ENCODE peak calls at places on chromosomes 13 and 19, in six cellular contexts. One of them, this sample, is unnamed.
A peak's percentile ranks its signal among the peaks of the same experiment; 100 is the strongest.

GRCh38 chr13:44652223-44652622 is 76.1 kb upstream of the TSC22D1 start:
- DNase-seq in ascending aorta: no peak
- DNase-seq in cardiac muscle cell: no peak
- DNase-seq in tibial artery: no peak
- DNase-seq in heart right ventricle: no peak
- DNase-seq in stomach: no peak
- DNase-seq in this sample: no peak

GRCh38 chr13:37797606-37798005 is 72.0 kb downstream of the TRPC4 start:
- DNase-seq in ascending aorta: no peak
- DNase-seq in cardiac muscle cell: no peak
- DNase-seq in tibial artery: no peak
- DNase-seq in heart right ventricle: no peak
- DNase-seq in stomach: no peak
- DNase-seq in this sample: no peak

GRCh38 chr13:106625578-106625977 is 57.6 kb upstream of the ARGLU1 start:
- DNase-seq in ascending aorta: no peak
- DNase-seq in cardiac muscle cell: no peak
- DNase-seq in tibial artery: no peak
- DNase-seq in heart right ventricle: no peak
- DNase-seq in stomach: no peak
- DNase-seq in this sample: no peak

GRCh38 chr13:32530841-32531253 is 7.7 kb downstream of the N4BP2L2 start:
- DNase-seq in ascending aorta: no peak
- DNase-seq in cardiac muscle cell: peak; percentile 82
- DNase-seq in tibial artery: no peak
- DNase-seq in heart right ventricle: no peak
- DNase-seq in stomach: no peak
- DNase-seq in this sample: no peak

GRCh38 chr13:89900104-89900760 is 1447.3 kb upstream of the MIR17HG start:
- DNase-seq in ascending aorta: no peak
- DNase-seq in cardiac muscle cell: no peak
- DNase-seq in tibial artery: no peak
- DNase-seq in heart right ventricle: no peak
- DNase-seq in stomach: no peak
- DNase-seq in this sample: no peak

GRCh38 chr19:58569943-58570670 is 3.0 kb downstream of the MZF1 start:
- DNase-seq in ascending aorta: no peak
- DNase-seq in cardiac muscle cell: no peak
- DNase-seq in tibial artery: peak; percentile 58
- DNase-seq in heart right ventricle: no peak
- DNase-seq in stomach: no peak
- DNase-seq in this sample: peak; percentile 29

GRCh38 chr19:19342086-19343015 is 21.7 kb downstream of the MAU2 start:
- DNase-seq in ascending aorta: peak; percentile 70
- DNase-seq in cardiac muscle cell: peak; percentile 70
- DNase-seq in tibial artery: no peak
- DNase-seq in heart right ventricle: peak; percentile 64
- DNase-seq in stomach: peak; percentile 76
- DNase-seq in this sample: peak; percentile 55

GRCh38 chr13:33251131-33251629 is 34.4 kb downstream of the STARD13 start:
- DNase-seq in ascending aorta: no peak
- DNase-seq in cardiac muscle cell: peak; percentile 86
- DNase-seq in tibial artery: no peak
- DNase-seq in heart right ventricle: no peak
- DNase-seq in stomach: no peak
- DNase-seq in this sample: no peak

GRCh38 chr13:72379581-72379980 is 347.8 kb downstream of the MZT1 start:
- DNase-seq in ascending aorta: no peak
- DNase-seq in cardiac muscle cell: peak; percentile 1
- DNase-seq in tibial artery: no peak
- DNase-seq in heart right ventricle: no peak
- DNase-seq in stomach: no peak
- DNase-seq in this sample: no peak

GRCh38 chr19:48659768-48660167 is 13.0 kb downstream of the NTN5 start:
- DNase-seq in ascending aorta: no peak
- DNase-seq in cardiac muscle cell: no peak
- DNase-seq in tibial artery: no peak
- DNase-seq in heart right ventricle: no peak
- DNase-seq in stomach: no peak
- DNase-seq in this sample: no peak

GRCh38 chr13:28526876-28527275 is 31.9 kb upstream of the FLT1 start:
- DNase-seq in ascending aorta: no peak
- DNase-seq in cardiac muscle cell: no peak
- DNase-seq in tibial artery: no peak
- DNase-seq in heart right ventricle: no peak
- DNase-seq in stomach: no peak
- DNase-seq in this sample: no peak

GRCh38 chr13:23960566-23961156 is 63.4 kb upstream of the C1QTNF9B start:
- DNase-seq in ascending aorta: no peak
- DNase-seq in cardiac muscle cell: peak; percentile 69
- DNase-seq in tibial artery: no peak
- DNase-seq in heart right ventricle: no peak
- DNase-seq in stomach: no peak
- DNase-seq in this sample: no peak

GRCh38 chr19:15479391-15480345 is at the start of gene PGLYRP2:
- DNase-seq in ascending aorta: no peak
- DNase-seq in cardiac muscle cell: peak; percentile 23
- DNase-seq in tibial artery: no peak
- DNase-seq in heart right ventricle: peak; percentile 29
- DNase-seq in stomach: peak; percentile 64
- DNase-seq in this sample: peak; percentile 78

GRCh38 chr19:367561-367960 is 23.0 kb upstream of the MIER2 start:
- DNase-seq in ascending aorta: peak; percentile 28
- DNase-seq in cardiac muscle cell: no peak
- DNase-seq in tibial artery: no peak
- DNase-seq in heart right ventricle: no peak
- DNase-seq in stomach: no peak
- DNase-seq in this sample: no peak

GRCh38 chr19:10899171-10899653 is 27.9 kb downstream of the CARM1 start:
- DNase-seq in ascending aorta: no peak
- DNase-seq in cardiac muscle cell: no peak
- DNase-seq in tibial artery: no peak
- DNase-seq in heart right ventricle: peak; percentile 72
- DNase-seq in stomach: peak; percentile 85
- DNase-seq in this sample: peak; percentile 58

GRCh38 chr13:95593462-95593861 is 40.9 kb downstream of the CLDN10 start:
- DNase-seq in ascending aorta: no peak
- DNase-seq in cardiac muscle cell: no peak
- DNase-seq in tibial artery: no peak
- DNase-seq in heart right ventricle: no peak
- DNase-seq in stomach: no peak
- DNase-seq in this sample: no peak

GRCh38 chr13:64453831-64454230 is 2776.3 kb downstream of the PCDH9 start:
- DNase-seq in ascending aorta: no peak
- DNase-seq in cardiac muscle cell: peak; percentile 15
- DNase-seq in tibial artery: no peak
- DNase-seq in heart right ventricle: no peak
- DNase-seq in stomach: no peak
- DNase-seq in this sample: no peak

GRCh38 chr19:13260883-13261653 is 110.9 kb downstream of the IER2 start:
- DNase-seq in ascending aorta: peak; percentile 64
- DNase-seq in cardiac muscle cell: peak; percentile 55
- DNase-seq in tibial artery: no peak
- DNase-seq in heart right ventricle: no peak
- DNase-seq in stomach: peak; percentile 33
- DNase-seq in this sample: no peak

GRCh38 chr19:35116085-35116801 is 620 bp downstream of the FXYD3 start:
- DNase-seq in ascending aorta: no peak
- DNase-seq in cardiac muscle cell: no peak
- DNase-seq in tibial artery: no peak
- DNase-seq in heart right ventricle: no peak
- DNase-seq in stomach: peak; percentile 85
- DNase-seq in this sample: no peak

GRCh38 chr13:78610381-78610883 is 7.1 kb upstream of the POU4F1 start:
- DNase-seq in ascending aorta: no peak
- DNase-seq in cardiac muscle cell: peak; percentile 48
- DNase-seq in tibial artery: no peak
- DNase-seq in heart right ventricle: no peak
- DNase-seq in stomach: no peak
- DNase-seq in this sample: no peak

GRCh38 chr13:47211106-47211505 is 314.3 kb upstream of the HTR2A start:
- DNase-seq in ascending aorta: no peak
- DNase-seq in cardiac muscle cell: peak; percentile 27
- DNase-seq in tibial artery: no peak
- DNase-seq in heart right ventricle: no peak
- DNase-seq in stomach: no peak
- DNase-seq in this sample: no peak

GRCh38 chr13:63190742-63191141 is 1775.1 kb upstream of the PCDH20 start:
- DNase-seq in ascending aorta: no peak
- DNase-seq in cardiac muscle cell: peak; percentile 22
- DNase-seq in tibial artery: no peak
- DNase-seq in heart right ventricle: no peak
- DNase-seq in stomach: no peak
- DNase-seq in this sample: no peak

GRCh38 chr19:19458110-19458816 is 52.8 kb downstream of the GATAD2A start:
- DNase-seq in ascending aorta: no peak
- DNase-seq in cardiac muscle cell: no peak
- DNase-seq in tibial artery: no peak
- DNase-seq in heart right ventricle: no peak
- DNase-seq in stomach: no peak
- DNase-seq in this sample: no peak

GRCh38 chr19:51338563-51339312 is 3.2 kb downstream of the VSIG10L start:
- DNase-seq in ascending aorta: peak; percentile 92
- DNase-seq in cardiac muscle cell: peak; percentile 81
- DNase-seq in tibial artery: peak; percentile 92
- DNase-seq in heart right ventricle: peak; percentile 82
- DNase-seq in stomach: peak; percentile 87
- DNase-seq in this sample: peak; percentile 65

GRCh38 chr19:40494191-40494838 is 27.5 kb downstream of the SPTBN4 start:
- DNase-seq in ascending aorta: no peak
- DNase-seq in cardiac muscle cell: no peak
- DNase-seq in tibial artery: no peak
- DNase-seq in heart right ventricle: no peak
- DNase-seq in stomach: no peak
- DNase-seq in this sample: no peak

GRCh38 chr19:4556574-4557185 is 2.8 kb downstream of the SEMA6B start:
- DNase-seq in ascending aorta: no peak
- DNase-seq in cardiac muscle cell: peak; percentile 28
- DNase-seq in tibial artery: no peak
- DNase-seq in heart right ventricle: no peak
- DNase-seq in stomach: no peak
- DNase-seq in this sample: no peak

GRCh38 chr19:46716013-46716671 is 772 bp downstream of the PRKD2 start:
- DNase-seq in ascending aorta: no peak
- DNase-seq in cardiac muscle cell: peak; percentile 20
- DNase-seq in tibial artery: no peak
- DNase-seq in heart right ventricle: no peak
- DNase-seq in stomach: peak; percentile 39
- DNase-seq in this sample: no peak

DNA sequence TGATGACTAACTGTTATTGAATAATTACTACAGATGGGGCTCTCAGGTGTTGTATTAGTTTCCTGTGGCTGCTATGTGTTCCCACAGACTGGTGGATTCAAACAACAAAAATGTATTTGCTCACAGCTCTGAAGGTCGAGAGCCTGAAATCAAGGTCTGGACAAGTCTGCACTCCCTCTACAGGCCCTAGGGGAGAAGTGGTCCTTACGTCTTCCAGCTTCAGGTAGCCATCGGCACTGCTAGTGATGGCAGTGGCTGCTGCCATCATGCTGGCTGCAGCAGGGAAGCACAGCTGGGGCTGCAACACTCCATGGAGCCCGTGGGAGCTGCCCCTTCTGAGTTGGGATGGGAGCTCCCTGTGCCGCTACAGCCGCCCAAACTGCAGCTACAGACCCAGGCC is 1.9 kb downstream of the TEX26 start:
- DNase-seq in ascending aorta: no peak
- DNase-seq in cardiac muscle cell: no peak
- DNase-seq in tibial artery: no peak
- DNase-seq in heart right ventricle: no peak
- DNase-seq in stomach: no peak
- DNase-seq in this sample: no peak
- TF ChIP-seq CTCF in ascending aorta: no peak
- TF ChIP-seq CTCF in cardiac muscle cell: no peak
- TF ChIP-seq CTCF in tibial artery: no peak
- TF ChIP-seq CTCF in heart right ventricle: no peak
- TF ChIP-seq CTCF in stomach: no peak
- TF ChIP-seq CTCF in this sample: no peak

DNA sequence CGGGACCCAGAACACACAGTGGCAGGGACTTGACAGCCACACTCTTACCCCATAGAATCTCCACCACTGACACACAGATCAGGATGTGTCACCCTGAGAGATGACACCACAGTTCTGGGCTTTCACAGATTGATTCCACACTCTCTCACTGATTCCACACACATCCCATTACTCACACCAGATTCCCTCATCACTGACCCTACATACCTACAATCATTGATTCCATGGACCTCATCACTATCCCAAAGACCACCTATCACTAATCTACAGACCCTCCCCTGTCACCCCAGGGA is 57.6 kb upstream of the ZNF527 start:
- DNase-seq in ascending aorta: no peak
- DNase-seq in cardiac muscle cell: no peak
- DNase-seq in tibial artery: no peak
- DNase-seq in heart right ventricle: no peak
- DNase-seq in stomach: no peak
- DNase-seq in this sample: no peak
- H3K27ac ChIP-seq in ascending aorta: peak overlapping the region; percentile 70
- H3K27ac ChIP-seq in cardiac muscle cell: no peak overlapping the region
- H3K27ac ChIP-seq in tibial artery: peak overlapping the region; percentile 72
- H3K27ac ChIP-seq in heart right ventricle: peak overlapping the region; percentile 64
- H3K27ac ChIP-seq in stomach: peak overlapping the region; percentile 54
- H3K27ac ChIP-seq in this sample: no peak overlapping the region

DNA sequence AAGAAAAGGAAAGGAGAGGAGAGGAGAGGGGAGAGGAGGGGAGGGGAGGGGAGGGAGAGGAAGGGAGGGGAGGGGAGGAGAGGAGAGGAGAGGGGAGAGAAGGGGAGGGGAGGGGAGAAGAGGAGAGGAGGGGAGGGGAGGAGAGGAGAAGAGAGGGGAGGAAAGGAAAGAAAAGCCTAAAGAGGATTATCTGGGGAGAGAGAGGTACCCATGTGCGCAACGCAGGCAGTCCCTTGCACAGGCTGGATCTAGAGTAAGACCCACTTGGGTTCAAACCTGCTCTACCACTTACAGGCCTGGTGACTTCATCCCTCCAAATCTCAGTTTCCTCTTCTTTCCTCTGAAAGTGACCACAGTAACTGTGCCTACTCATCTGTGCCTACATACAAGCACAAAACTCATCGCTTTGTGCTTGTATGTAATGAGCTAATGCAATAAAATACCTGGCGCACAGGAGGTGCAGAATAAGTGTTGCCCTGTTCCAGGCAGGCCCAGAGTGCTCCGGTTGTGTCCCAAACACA is 753 bp upstream of the MAP1S start:
- DNase-seq in ascending aorta: no peak
- DNase-seq in cardiac muscle cell: no peak
- DNase-seq in tibial artery: no peak
- DNase-seq in heart right ventricle: no peak
- DNase-seq in stomach: no peak
- DNase-seq in this sample: no peak
- H3K4me3 ChIP-seq in ascending aorta: peak overlapping the region; percentile 86
- H3K4me3 ChIP-seq in cardiac muscle cell: peak overlapping the region; percentile 99
- H3K4me3 ChIP-seq in tibial artery: peak overlapping the region; percentile 66
- H3K4me3 ChIP-seq in heart right ventricle: no peak overlapping the region
- H3K4me3 ChIP-seq in stomach: peak overlapping the region; percentile 97
- H3K4me3 ChIP-seq in this sample: no peak overlapping the region

DNA sequence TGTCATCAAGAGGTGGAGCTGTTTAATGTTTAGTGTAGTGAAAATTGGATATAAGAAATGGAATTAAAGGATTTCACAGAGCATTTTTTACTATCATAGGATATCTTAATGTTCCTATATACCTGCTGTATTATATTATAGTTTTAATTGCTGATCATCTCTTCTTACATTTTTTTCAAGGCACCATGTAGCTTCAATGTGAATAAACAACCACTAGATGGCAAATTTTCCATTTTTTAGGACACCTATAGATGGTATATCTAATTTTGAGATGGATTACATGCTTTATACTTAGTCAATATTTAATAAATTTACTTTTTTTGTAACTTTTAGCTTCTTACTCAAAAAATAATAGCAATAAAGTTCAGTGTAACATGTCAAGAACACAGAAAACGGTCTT is 9.0 kb upstream of the ATXN8OS start:
- DNase-seq in ascending aorta: no peak
- DNase-seq in cardiac muscle cell: no peak
- DNase-seq in tibial artery: no peak
- DNase-seq in heart right ventricle: no peak
- DNase-seq in stomach: no peak
- DNase-seq in this sample: no peak
- TF ChIP-seq CTCF in ascending aorta: no peak
- TF ChIP-seq CTCF in cardiac muscle cell: no peak
- TF ChIP-seq CTCF in tibial artery: no peak
- TF ChIP-seq CTCF in heart right ventricle: peak; percentile 22
- TF ChIP-seq CTCF in stomach: no peak
- TF ChIP-seq CTCF in this sample: peak; percentile 52

This sample was measured in dorsolateral prefrontal cortex.